ENCODE peak calls at places on chromosomes 3 and 15, in five cellular contexts. W, U, E, Y and T are unnamed samples.

GRCh38 chr3:70064194-70064787 is 64.8 kb downstream of the SAMMSON start:
- DNase-seq in E (peak; percentile 1), Y (peak; percentile 27), U (peak; percentile 4), W (peak; percentile 38), T (peak; percentile 4)

GRCh38 chr15:62124176-62124952 is 40.7 kb downstream of the C2CD4B start:
- DNase-seq in Y (peak; percentile 49), W (peak; percentile 20), E (no peak), U (no peak), T (no peak)

GRCh38 chr15:66834863-66835557 is 133.0 kb downstream of the SMAD6 start:
- DNase-seq in E (no peak), U (no peak), Y (no peak), W (no peak), T (no peak)

GRCh38 chr3:114639171-114639570 is 345.3 kb downstream of the TIGIT start:
- DNase-seq in E (no peak), W (no peak), U (no peak), Y (no peak), T (no peak)

GRCh38 chr3:173225351-173225750 is 84.3 kb upstream of the SPATA16 start:
- DNase-seq in U (no peak), E (no peak), W (no peak), Y (no peak), T (no peak)

GRCh38 chr3:15113468-15113867 is 14.5 kb upstream of the RBSN start:
- DNase-seq in U (no peak), Y (no peak), W (no peak), E (no peak), T (no peak)

GRCh38 chr3:109228391-109229080 is 87.8 kb downstream of the DPPA2 start:
- DNase-seq in Y (no peak), E (no peak), W (no peak), U (no peak), T (no peak)

GRCh38 chr15:68252925-68253534 is 23.5 kb upstream of the CLN6 start:
- DNase-seq in U (peak; percentile 79), Y (peak; percentile 72), E (peak; percentile 26), W (peak; percentile 85), T (peak; percentile 88)

DNA sequence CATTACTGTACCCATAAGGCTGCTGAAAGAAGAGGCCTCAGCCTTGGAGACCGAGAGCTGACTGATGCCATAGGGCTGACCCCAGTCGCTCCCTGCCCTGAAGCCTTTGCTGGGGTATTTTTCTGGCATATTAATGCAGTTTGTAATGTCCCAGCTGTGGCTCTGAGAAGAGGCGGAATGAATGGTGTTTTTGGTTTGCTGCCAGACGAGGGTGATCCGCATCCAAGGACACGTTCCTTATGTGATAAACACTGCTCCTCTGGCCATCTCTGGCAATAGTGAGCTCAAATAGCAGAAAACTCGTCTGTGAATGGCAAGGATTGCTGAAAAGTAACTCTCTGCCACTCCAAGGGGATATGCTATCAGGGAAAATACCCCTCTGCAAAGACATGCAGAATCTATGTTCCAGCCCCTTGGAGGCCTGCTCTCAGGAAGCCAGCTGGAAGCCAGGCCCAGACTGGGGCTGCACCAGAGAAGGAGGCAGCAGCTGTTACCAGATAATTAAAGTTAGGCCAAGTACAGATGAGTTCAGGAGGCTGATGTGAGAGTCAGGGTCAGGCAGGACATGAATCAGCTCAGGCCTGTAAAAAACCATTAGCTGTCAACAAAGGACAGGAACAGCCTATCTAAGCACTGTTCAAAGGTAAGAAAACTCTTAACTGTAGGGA is 28.9 kb upstream of the KLHL6 start:
- DNase-seq in Y (no peak), W (peak; percentile 53), U (no peak), E (no peak), T (no peak)
- TF ChIP-seq CEBPB in Y (no peak), W (no peak), U (no peak), E (no peak), T (no peak)

DNA sequence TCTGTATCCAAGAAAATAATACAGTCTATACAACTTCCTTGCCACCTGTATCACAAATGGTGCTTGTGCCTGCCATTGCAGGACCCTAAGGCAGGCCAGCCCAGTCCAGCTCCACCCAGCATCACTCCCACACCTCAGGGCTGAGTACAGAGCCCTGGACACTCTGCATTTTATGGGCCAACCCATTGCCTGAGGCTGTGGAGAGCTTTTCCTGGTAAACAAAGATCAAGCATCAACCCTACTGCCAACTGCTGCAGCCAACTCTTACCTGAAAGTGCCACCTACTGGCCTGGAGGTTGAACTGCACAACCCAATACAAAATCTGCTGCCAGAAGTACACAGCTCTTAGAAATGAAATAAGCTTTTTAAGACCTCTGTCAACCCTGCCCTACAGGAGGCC is 1082.2 kb downstream of the NAALADL2 start:
- DNase-seq in U (no peak), E (no peak), Y (no peak), W (no peak), T (peak; percentile 6)
- TF ChIP-seq CTCF in U (peak; percentile 41), E (peak; percentile 70), Y (no peak), W (no peak), T (no peak)

DNA sequence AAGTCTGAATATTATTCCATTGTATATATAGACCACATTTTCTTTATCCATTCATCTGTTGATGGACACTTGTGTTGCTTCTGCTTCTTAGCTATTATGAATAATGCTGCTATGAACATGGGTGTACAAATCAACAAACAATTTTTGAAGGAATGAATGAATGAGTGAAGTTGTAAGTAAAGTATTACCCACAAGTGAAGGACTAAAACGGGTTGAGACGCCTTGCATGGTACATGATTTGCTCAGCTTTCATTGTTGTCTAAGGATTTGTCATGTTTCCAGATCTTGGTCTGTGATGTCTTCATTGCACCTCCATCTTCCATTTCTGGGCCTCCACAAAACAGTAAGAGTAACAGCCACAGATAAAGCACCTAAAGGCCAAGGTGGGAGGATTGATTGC is 20.5 kb downstream of the IFT122 start:
- DNase-seq in W (no peak), U (no peak), E (no peak), Y (no peak), T (no peak)
- TF ChIP-seq CEBPB in W (no peak), U (no peak), E (no peak), Y (no peak), T (no peak)

DNA sequence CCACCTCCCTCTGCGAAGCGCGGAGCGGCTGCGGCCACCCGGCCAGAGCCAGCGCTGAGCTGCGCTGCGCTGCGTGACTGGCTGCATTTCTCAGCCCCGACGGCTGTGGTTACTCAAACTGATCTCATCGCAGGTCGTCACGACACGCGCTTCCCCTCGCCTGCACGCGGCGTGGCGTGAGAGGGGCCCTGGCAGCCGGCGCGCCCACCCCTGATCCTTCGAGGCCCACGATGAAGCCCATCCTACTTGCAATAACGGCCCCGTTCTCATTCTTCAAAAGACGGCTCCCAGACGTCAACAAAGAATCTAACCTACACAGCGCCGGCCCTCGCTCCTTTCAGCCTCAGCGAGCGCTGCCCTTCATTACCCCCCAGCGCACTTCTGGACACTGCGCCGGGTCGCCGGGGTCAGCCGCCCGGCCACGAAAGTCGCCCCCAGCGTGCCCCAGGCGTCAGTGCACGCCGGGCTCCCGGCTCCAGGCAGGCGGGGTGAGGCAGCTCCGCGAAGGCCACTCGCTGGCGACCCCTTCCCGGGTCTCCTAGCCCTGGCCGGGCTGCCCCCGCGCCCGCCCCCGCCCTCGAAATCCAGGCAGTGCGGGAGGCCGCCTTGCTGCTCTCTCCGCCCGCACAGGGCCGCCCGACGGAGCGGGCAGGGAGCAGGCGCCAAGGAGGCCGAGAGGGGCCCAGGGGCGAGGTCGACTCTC is 9.9 kb upstream of the LEKR1 start:
- DNase-seq in E (no peak), U (no peak), W (peak; percentile 79), Y (no peak), T (peak; percentile 50)
- TF ChIP-seq CTCF in E (no peak), U (no peak), W (no peak), Y (no peak), T (no peak)

DNA sequence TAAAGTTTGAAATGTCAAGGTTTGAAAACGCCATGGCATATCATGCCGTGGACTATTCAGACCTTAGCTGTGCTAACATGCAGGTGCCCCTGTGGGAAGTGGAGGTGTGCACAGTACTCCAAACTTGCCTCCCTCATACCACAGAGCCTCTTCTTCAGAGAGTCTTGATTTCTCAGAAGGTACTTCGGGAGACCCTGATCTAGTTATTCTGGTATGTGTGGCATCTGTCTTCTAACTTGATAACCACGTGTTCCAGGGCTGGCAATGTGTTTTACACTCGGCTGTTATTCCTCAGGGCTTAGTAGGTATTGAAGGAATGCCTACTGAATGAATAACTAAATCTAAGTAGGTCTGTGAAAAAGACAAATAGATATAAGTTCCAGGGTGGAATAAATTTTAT is 309.9 kb downstream of the CLSTN2 start:
- DNase-seq in U (no peak), Y (no peak), W (no peak), E (no peak), T (no peak)
- TF ChIP-seq CEBPB in U (no peak), Y (no peak), W (no peak), E (no peak), T (no peak)

GRCh38 chr3:159816507-159816906 is 172.1 kb upstream of the IL12A start:
- DNase-seq in Y (no peak), E (no peak), W (no peak), U (no peak), T (no peak)
- TF ChIP-seq CTCF in Y (no peak), E (no peak), W (no peak), U (no peak), T (no peak)

DNA sequence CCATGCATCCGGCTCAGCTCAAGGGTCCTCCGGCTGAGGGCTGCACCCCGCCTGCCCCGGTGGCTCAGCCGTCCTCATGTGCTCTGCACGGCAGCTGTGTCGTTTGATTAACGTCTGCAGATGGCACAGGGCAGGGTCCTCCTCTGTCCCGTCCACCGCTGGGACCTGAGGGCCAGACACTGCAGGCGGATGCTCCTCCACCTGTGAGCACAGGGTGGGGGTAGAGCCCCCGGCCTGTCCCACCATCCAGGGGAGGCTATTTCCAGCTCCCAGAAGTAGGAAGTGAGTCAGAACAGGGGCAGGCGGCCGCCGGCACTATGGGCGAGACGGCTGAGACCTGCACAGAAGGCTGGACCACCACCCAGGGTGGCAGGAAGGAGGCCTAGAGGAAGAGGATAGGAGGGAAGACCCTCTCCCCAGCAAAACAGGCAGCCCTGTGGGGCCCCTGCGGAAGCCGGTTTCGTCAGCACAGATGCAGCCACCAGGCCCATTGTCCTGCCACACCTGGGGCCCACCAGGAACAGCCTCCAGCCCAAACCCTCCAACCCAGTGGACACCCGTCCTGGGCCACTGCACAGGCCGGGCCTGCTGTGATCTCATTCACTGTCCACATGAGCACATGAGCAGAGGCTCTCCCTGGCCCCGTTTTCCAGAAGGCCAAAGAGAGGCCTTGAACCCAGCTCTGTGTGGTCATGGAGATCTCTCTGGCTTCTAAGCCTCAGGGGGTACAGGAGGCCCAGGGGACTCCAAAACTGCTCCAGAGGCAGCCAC is 12.6 kb upstream of the PLXND1 start:
- DNase-seq in Y (no peak), W (no peak), E (no peak), U (no peak), T (no peak)
- TF ChIP-seq CEBPB in Y (no peak), W (no peak), E (no peak), U (no peak), T (no peak)

DNA sequence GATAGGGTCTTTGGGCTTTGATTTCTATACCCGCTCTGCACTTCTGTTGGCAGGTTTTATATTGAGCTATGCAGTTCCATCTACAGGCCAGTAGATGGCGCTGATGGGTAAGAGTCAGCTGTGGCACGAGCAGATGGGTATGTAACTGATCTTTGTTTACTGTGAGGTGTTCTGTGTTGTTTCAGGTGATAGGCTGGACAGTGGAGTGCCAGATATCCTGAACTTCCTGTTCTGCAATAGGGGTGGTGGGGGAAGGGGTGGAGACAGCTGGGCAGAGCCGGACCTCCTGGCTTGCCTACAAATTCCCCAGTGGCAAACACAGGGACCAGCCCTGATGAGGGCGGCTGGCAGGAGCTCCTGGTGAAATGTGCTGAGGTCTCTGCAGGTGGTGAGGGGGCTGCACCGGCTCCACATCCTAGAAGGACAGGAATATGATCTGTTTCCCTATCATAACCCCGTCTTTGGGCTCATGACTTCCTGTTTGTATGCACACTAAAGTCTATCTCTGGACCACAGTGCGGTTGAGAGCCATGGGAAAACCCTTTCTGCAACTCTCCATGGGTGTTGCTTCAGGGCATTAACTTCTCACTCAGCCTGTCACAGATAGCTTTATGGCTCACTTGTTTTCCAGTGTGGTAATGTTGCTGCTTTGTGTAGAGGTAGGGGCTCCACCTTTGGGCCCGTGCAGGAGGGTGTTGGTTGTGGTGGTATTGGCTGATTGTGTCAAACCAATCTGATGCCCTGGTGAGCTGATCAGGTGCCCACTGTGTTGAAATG is 13.4 kb upstream of the FAM98B start:
- DNase-seq in W (peak; percentile 62), E (peak; percentile 44), Y (peak; percentile 75), U (peak; percentile 47), T (peak; percentile 57)
- TF ChIP-seq CTCF in W (peak; percentile 89), E (peak; percentile 90), Y (peak; percentile 90), U (peak; percentile 94), T (peak; percentile 68)